ENCODE peak calls at places on chromosomes 7 and 10, in five cellular contexts. V, W, F, G and U are unnamed samples.

GRCh38 chr10:44981172-44982113 is 2.8 kb upstream of the DEPP1 start:
- DNase-seq in V (no peak), W (no peak), F (peak), G (no peak), U (no peak)

GRCh38 chr10:113161061-113161460 is 211.0 kb downstream of the TCF7L2 start:
- DNase-seq in V (no peak), W (no peak), F (no peak), G (no peak), U (no peak)

GRCh38 chr10:78944658-78945333 is 124.0 kb upstream of the ZMIZ1 start:
- DNase-seq in V (no peak), W (no peak), F (peak), G (no peak), U (no peak)

GRCh38 chr7:153657182-153657800 is 394.9 kb upstream of the DPP6 start:
- DNase-seq in V (no peak), W (no peak), F (no peak), G (peak), U (no peak)

GRCh38 chr10:72796042-72796441 is 97.5 kb upstream of the OIT3 start:
- DNase-seq in V (no peak), W (no peak), F (no peak), G (no peak), U (no peak)

GRCh38 chr10:130354976-130355795 is 219.0 kb downstream of the GLRX3 start:
- DNase-seq in V (no peak), W (no peak), F (no peak), G (no peak), U (peak)

GRCh38 chr7:26705567-26705966 is 158.8 kb downstream of the SKAP2 start:
- DNase-seq in V (no peak), W (no peak), F (peak), G (no peak), U (no peak)

GRCh38 chr7:138027100-138027499 is 25.2 kb upstream of the CREB3L2 start:
- DNase-seq in V (no peak), W (no peak), F (no peak), G (no peak), U (no peak)

GRCh38 chr7:40706829-40707228 is 572.0 kb downstream of the SUGCT start:
- DNase-seq in V (no peak), W (no peak), F (no peak), G (no peak), U (no peak)

GRCh38 chr7:106418526-106418925 is 133.7 kb upstream of the NAMPT start:
- DNase-seq in V (no peak), W (no peak), F (peak), G (no peak), U (no peak)

GRCh38 chr7:156703773-156704482 is 63.4 kb downstream of the RNF32 start:
- DNase-seq in V (no peak), W (no peak), F (no peak), G (no peak), U (no peak)

GRCh38 chr7:2724453-2725177 is 36.6 kb downstream of the AMZ1 start:
- DNase-seq in V (no peak), W (no peak), F (no peak), G (no peak), U (no peak)

GRCh38 chr7:85489498-85489897 is 302.6 kb upstream of the SEMA3D start:
- DNase-seq in V (no peak), W (no peak), F (peak), G (no peak), U (peak)

GRCh38 chr10:16909271-16909767 is 92.1 kb upstream of the RSU1 start:
- DNase-seq in V (no peak), W (no peak), F (peak), G (no peak), U (no peak)

GRCh38 chr7:16465469-16466086 is at the start of gene SOSTDC1:
- DNase-seq in V (no peak), W (peak), F (no peak), G (peak), U (no peak)

GRCh38 chr7:131293018-131293417 is 34.7 kb upstream of the MKLN1 start:
- DNase-seq in V (no peak), W (no peak), F (peak), G (no peak), U (no peak)

GRCh38 chr10:110992011-110992800 is 72.8 kb downstream of the SHOC2 start:
- DNase-seq in V (no peak), W (no peak), F (no peak), G (no peak), U (no peak)

GRCh38 chr10:31064334-31064733 is 32.7 kb upstream of the ZNF438 start:
- DNase-seq in V (no peak), W (no peak), F (peak), G (no peak), U (no peak)

GRCh38 chr7:96532428-96532922 is 177.2 kb downstream of the SEM1 start:
- DNase-seq in V (no peak), W (no peak), F (no peak), G (no peak), U (no peak)

GRCh38 chr7:106050002-106050742 is 61.9 kb downstream of the SYPL1 start:
- DNase-seq in V (peak), W (no peak), F (peak), G (no peak), U (no peak)

GRCh38 chr7:95376632-95377380 is 19.4 kb downstream of the PON3 start:
- DNase-seq in V (no peak), W (no peak), F (no peak), G (no peak), U (no peak)

GRCh38 chr10:132696728-132697567 is 89.0 kb downstream of the NKX6-2 start:
- DNase-seq in V (peak), W (no peak), F (no peak), G (no peak), U (no peak)

GRCh38 chr10:11697718-11698527 is 44.3 kb upstream of the ECHDC3 start:
- DNase-seq in V (no peak), W (no peak), F (no peak), G (no peak), U (no peak)

GRCh38 chr10:71635251-71635866 is 84.2 kb downstream of the C10orf105 start:
- DNase-seq in V (no peak), W (no peak), F (no peak), G (no peak), U (no peak)

GRCh38 chr10:133044502-133044901 is 43.2 kb upstream of the ADGRA1 start:
- DNase-seq in V (no peak), W (no peak), F (no peak), G (no peak), U (no peak)

GRCh38 chr7:157415486-157415885 is 78.7 kb downstream of the DNAJB6 start:
- DNase-seq in V (no peak), W (no peak), F (no peak), G (no peak), U (no peak)

GRCh38 chr10:12006671-12007070 is 35.9 kb downstream of the UPF2 start:
- DNase-seq in V (no peak), W (no peak), F (no peak), G (no peak), U (no peak)

GRCh38 chr7:55570939-55571338 is 1.4 kb downstream of the VOPP1 start:
- DNase-seq in V (no peak), W (no peak), F (peak), G (no peak), U (peak)

GRCh38 chr10:3067045-3067858 is at the start of gene PFKP:
- DNase-seq in V (peak), W (no peak), F (peak), G (no peak), U (no peak)

DNA sequence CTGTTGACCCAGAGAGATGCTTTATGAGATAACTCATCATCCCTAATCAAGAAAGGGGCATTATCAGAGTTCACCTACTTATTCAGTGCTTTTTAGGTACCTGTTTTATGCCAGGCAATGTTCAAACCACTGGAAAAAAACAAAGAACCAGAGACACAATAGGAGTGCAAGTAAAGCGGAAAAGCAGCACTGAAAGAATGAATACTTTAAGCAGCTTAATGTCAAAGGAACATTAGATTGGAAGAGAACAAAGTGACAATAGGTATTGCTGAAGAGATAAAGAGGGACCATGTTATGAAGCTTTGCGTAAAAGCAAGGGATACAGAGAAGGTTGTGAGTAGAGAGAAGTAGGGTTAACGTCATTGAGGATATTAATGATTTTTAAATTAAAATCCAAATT is 11.3 kb downstream of the DGKB start:
- DNase-seq in V (no peak), W (no peak), F (no peak), G (no peak), U (no peak)
- H2BK12ac ChIP-seq in V (no peak), W (no peak), F (no peak), G (no peak), U (no peak)

DNA sequence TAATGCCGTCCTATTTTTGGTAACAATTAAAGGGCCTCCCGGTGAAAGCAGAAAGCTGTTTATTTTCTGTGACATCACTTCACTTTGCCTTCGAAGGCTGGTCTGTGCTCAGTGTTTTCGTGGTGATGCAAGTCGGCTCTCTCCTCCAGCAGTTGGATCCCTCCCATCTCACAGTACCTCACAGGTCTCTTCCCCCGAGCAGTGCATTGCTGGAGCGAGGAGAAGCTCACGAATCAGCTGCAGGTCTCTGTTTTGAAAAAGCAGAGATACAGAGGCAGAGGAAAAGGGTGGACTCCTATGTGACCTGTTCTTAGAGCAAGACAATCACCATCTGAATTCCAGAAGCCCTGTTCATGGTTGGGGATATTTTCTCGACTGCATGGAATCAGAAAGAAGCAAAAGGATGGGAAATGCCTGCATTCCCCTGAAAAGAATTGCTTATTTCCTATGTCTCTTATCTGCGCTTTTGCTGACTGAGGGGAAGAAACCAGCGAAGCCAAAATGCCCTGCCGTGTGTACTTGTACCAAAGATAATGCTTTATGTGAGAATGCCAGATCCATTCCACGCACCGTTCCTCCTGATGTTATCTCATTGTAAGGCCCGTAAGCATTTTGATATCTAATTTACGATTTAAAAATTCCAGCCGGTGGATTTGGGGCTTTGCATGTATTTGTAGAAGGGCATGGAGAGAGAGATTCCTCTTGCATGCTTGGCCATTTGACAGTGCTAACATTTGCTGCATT is at the start of gene LGI1:
- DNase-seq in V (no peak), W (no peak), F (peak), G (no peak), U (no peak)
- H2BK12ac ChIP-seq in V (no peak), W (no peak), F (no peak), G (no peak), U (peak)

GRCh38 chr7:30705008-30705407 is 22.8 kb upstream of the CRHR2 start:
- DNase-seq in V (no peak), W (no peak), F (no peak), G (no peak), U (no peak)
- H2BK12ac ChIP-seq in V (no peak), W (no peak), F (no peak), G (no peak), U (no peak)

GRCh38 chr7:79307376-79307775 is 146.1 kb downstream of the MAGI2 start:
- DNase-seq in V (no peak), W (no peak), F (no peak), G (no peak), U (peak)
- H2BK12ac ChIP-seq in V (no peak), W (no peak), F (no peak), G (no peak), U (no peak)

GRCh38 chr10:69376662-69377061 is 40.1 kb downstream of the TACR2 start:
- DNase-seq in V (no peak), W (no peak), F (no peak), G (no peak), U (no peak)
- H2BK12ac ChIP-seq in V (no peak), W (no peak), F (no peak), G (no peak), U (no peak)